ENCODE peak calls at places on chromosomes 13 and 19, in four cellular contexts. L, X, T and K are unnamed samples.
A peak's percentile ranks its signal among the peaks of the same experiment; 100 is the strongest.

GRCh38 chr13:101499406-101499805 is 46.9 kb downstream of the ITGBL1 start:
- DNase-seq in X (no peak), T (no peak), L (no peak), K (peak; percentile 82)

GRCh38 chr13:48838193-48839000 is 137.3 kb upstream of the FNDC3A start:
- DNase-seq in X (no peak), T (no peak), L (no peak), K (no peak)

GRCh38 chr13:89375839-89376238 is 1704.7 kb downstream of the SLITRK5 start:
- DNase-seq in T (no peak), L (no peak), X (no peak), K (peak; percentile 76)

GRCh38 chr13:104571161-104571889 is 1505.1 kb upstream of the SLC10A2 start:
- DNase-seq in T (peak; percentile 79), X (peak; percentile 51), L (peak; percentile 79), K (peak; percentile 57)

GRCh38 chr19:23395041-23395721 is at the start of gene ZNF91:
- DNase-seq in T (peak; percentile 91), L (peak; percentile 99), X (peak; percentile 91), K (peak; percentile 95)

GRCh38 chr19:36489920-36490415 is 607 bp upstream of the ZNF566 start:
- DNase-seq in T (no peak), L (peak; percentile 97), X (peak; percentile 93), K (peak; percentile 93)

GRCh38 chr19:13163609-13164364 is 13.6 kb downstream of the IER2 start:
- DNase-seq in T (no peak), L (peak; percentile 90), X (peak; percentile 70), K (peak; percentile 95)

GRCh38 chr19:39848392-39848791 is 2.2 kb upstream of the FBL start:
- DNase-seq in T (no peak), X (no peak), L (no peak), K (no peak)

GRCh38 chr19:41945135-41945766 is 13.9 kb downstream of the RABAC1 start:
- DNase-seq in L (no peak), T (no peak), X (no peak), K (no peak)

GRCh38 chr19:17766543-17767131 is 15.4 kb downstream of the FCHO1 start:
- DNase-seq in X (peak; percentile 70), L (peak; percentile 95), T (peak; percentile 88), K (peak; percentile 85)

GRCh38 chr19:16381756-16382401 is 57.3 kb downstream of the KLF2 start:
- DNase-seq in L (no peak), T (no peak), X (no peak), K (peak; percentile 97)

GRCh38 chr19:52896431-52897148 is 845 bp downstream of the ZNF320 start:
- DNase-seq in L (peak; percentile 47), T (no peak), X (peak; percentile 2), K (peak; percentile 65)

GRCh38 chr19:47369923-47370625 is 21.0 kb downstream of the DHX34 start:
- DNase-seq in X (no peak), T (no peak), L (no peak), K (peak; percentile 85)

GRCh38 chr13:103031332-103031873 is 34.8 kb downstream of the SLC10A2 start:
- DNase-seq in T (no peak), X (no peak), L (no peak), K (no peak)

GRCh38 chr19:48318286-48318987 is 6.9 kb upstream of the EMP3 start:
- DNase-seq in X (no peak), T (no peak), L (no peak), K (no peak)

GRCh38 chr19:12126707-12127106 is 13.4 kb downstream of the ZNF20 start:
- DNase-seq in T (no peak), X (no peak), L (peak; percentile 64), K (peak; percentile 62)

GRCh38 chr19:47036233-47036651 is 12.2 kb downstream of the TMEM160 start:
- DNase-seq in L (no peak), T (no peak), X (no peak), K (peak; percentile 46)

GRCh38 chr13:79782541-79783216 is 301.7 kb downstream of the NDFIP2 start:
- DNase-seq in L (peak; percentile 87), T (no peak), X (peak; percentile 85), K (no peak)

GRCh38 chr13:79531542-79532239 is 50.7 kb downstream of the NDFIP2 start:
- DNase-seq in T (no peak), X (no peak), L (no peak), K (no peak)

GRCh38 chr19:1039646-1040475 is at the start of gene ABCA7:
- DNase-seq in X (peak; percentile 96), T (peak; percentile 96), L (peak; percentile 99), K (peak; percentile 98)

GRCh38 chr13:20703785-20704458 is 423 bp downstream of the IL17D start:
- DNase-seq in T (peak; percentile 66), X (peak; percentile 67), L (peak; percentile 86), K (peak; percentile 93)

GRCh38 chr13:71395053-71395452 is 472.0 kb downstream of the DACH1 start:
- DNase-seq in L (no peak), T (no peak), X (no peak), K (no peak)

GRCh38 chr13:71396149-71396548 is 470.9 kb downstream of the DACH1 start:
- DNase-seq in L (no peak), T (no peak), X (no peak), K (no peak)
- H2AFZ ChIP-seq in L (no peak overlapping the region), T (no peak overlapping the region), X (no peak overlapping the region), K (no peak overlapping the region)

GRCh38 chr13:35160921-35161320 is 218.9 kb downstream of the NBEA start:
- DNase-seq in L (no peak), T (no peak), X (no peak), K (no peak)

GRCh38 chr13:35164324-35164932 is 222.4 kb downstream of the NBEA start:
- DNase-seq in T (peak; percentile 15), X (peak; percentile 20), L (peak; percentile 76), K (peak; percentile 61)

GRCh38 chr13:35162420-35162819 is 220.3 kb downstream of the NBEA start:
- DNase-seq in X (no peak), T (no peak), L (no peak), K (no peak)

GRCh38 chr13:35165205-35165604 is 223.1 kb downstream of the NBEA start:
- DNase-seq in X (peak; percentile 24), T (no peak), L (peak; percentile 59), K (no peak)

DNA sequence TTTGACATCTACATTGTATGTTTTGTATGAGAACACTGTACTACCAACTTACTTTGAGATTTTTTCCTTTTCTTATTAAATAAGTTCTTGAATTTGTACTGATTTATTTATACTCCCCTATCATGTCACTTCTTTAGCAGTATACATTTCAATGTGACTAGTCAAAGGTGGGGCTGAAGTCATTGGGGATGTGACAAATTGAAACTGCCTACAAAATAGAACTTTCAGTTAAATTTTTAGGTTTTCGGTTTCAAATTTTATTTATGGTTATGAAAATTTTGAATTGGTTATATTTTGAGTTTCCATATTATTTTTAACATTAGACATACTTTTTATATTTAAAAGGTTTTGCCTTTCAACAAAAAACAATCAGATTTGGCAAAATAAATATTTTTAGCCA is 221.6 kb downstream of the NBEA start:
- DNase-seq in L (no peak), T (no peak), X (no peak), K (no peak)
- H3K4me2 ChIP-seq in L (no peak overlapping the region), T (no peak overlapping the region), X (no peak overlapping the region), K (no peak overlapping the region)

DNA sequence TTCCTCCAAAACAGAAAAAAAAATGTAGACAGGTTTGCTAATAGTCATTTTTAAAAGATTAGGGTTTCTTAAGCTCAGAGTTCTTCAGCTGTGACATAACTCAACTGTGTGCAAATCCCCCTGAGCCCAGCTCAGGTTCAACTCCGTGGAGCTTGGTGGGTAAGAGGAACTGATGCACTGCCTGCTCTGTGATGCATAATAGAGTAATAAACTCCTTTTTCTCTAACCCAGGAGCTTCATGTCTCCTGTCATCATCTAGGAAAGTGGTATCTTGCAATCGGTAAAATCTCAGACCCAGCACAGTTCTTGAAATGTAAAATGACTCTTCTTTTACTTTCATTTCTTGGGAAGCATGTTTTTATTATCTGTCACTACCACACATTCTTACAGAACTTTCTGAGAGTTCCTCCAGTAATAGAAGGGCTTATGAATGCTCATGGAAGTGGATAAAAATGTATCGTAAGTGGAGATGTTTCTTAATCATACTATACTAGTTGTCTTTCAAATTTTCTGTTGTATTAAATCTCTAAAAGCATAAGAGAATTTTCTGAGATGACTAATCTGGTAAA is 123.8 kb upstream of the PCDH9 start:
- DNase-seq in T (no peak), L (no peak), X (no peak), K (no peak)
- H2AFZ ChIP-seq in T (no peak overlapping the region), L (peak overlapping the region; percentile 25), X (peak overlapping the region; percentile 47), K (no peak overlapping the region)

GRCh38 chr13:43078399-43078798 is 55.0 kb downstream of the DNAJC15 start:
- DNase-seq in L (no peak), X (no peak), T (no peak), K (no peak)

GRCh38 chr13:43077446-43077845 is 54.1 kb downstream of the DNAJC15 start:
- DNase-seq in T (no peak), X (no peak), L (no peak), K (no peak)

GRCh38 chr13:43080199-43080598 is 56.8 kb downstream of the DNAJC15 start:
- DNase-seq in X (no peak), T (no peak), L (no peak), K (no peak)

GRCh38 chr13:43077906-43078305 is 54.5 kb downstream of the DNAJC15 start:
- DNase-seq in T (no peak), X (no peak), L (peak; percentile 44), K (no peak)

DNA sequence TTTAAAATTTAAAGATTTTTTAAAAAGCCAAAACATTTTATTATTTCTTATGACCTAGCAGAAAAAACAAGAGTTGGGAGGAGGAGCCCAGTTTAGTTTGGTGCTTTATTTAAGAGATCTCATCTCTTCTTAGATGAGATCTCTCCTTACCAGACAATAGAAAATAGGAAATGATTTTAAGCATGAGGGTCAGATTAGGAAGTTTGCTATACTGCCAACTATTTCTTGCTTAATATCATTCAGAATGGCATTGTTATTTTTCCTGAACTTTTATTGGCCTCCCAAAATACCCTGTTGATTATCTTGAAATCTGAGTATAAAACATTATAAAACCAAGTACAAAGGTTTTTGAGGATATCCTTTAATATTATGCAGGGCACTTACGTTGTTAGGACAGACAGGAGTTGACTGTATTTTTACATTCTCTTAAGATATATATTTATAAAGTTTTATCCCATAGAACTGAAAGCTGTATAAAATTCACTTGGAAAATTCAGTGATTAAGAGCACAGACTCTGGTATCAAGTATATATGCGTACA is 56.1 kb downstream of the DNAJC15 start:
- DNase-seq in T (no peak), L (no peak), X (no peak), K (no peak)
- H3K4me2 ChIP-seq in T (no peak overlapping the region), L (no peak overlapping the region), X (no peak overlapping the region), K (no peak overlapping the region)

GRCh38 chr19:33562636-33563035 is 41.0 kb upstream of the PEPD start:
- DNase-seq in X (no peak), T (no peak), L (peak; percentile 31), K (no peak)

GRCh38 chr19:33561261-33561660 is 39.7 kb upstream of the PEPD start:
- DNase-seq in T (no peak), X (no peak), L (no peak), K (no peak)

GRCh38 chr19:33568706-33569105 is 47.1 kb upstream of the PEPD start:
- DNase-seq in L (no peak), X (no peak), T (no peak), K (no peak)

GRCh38 chr19:33559996-33560395 is 38.4 kb upstream of the PEPD start:
- DNase-seq in T (no peak), X (no peak), L (no peak), K (no peak)

DNA sequence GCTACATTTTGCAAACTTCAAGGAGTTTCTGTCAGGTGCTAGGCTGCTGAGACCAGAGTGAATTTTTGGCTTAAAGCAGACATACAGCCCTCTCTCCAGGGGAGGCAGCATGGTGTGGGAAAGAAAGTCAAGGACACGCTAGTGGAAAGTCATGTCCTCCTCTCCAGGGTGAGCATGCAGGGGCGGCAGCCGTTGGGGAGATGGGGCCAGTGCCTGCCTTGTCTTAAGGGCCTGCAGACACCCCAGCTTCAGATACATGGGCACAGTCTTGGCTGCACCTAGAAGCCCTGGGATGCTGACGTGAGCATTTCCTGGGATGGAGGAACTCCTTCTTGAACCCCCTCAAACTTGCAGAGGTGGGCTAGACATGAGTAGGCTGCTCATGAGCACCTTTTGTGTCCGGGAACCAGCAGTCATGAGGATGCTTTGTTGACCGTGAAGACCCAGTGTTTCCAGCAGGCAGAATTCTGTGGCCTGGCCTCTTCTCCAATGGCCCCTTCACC is 43.3 kb upstream of the PEPD start:
- DNase-seq in L (peak; percentile 17), X (no peak), T (no peak), K (no peak)
- H2AFZ ChIP-seq in L (peak overlapping the region; percentile 90), X (no peak overlapping the region), T (no peak overlapping the region), K (no peak overlapping the region)